ENCODE peak calls at places on chromosomes 4 and X, in five cellular contexts. One of them, this sample, is unnamed.

GRCh38 chr4:6560416-6561172 is 14.4 kb upstream of the MAN2B2 start:
- DNase-seq in NCI-H1105 treated with DMSO at 0.1 percent for 48 hours: no peak
- DNase-seq in astrocyte: peak
- DNase-seq in heart right ventricle: no peak
- DNase-seq in T-helper 22 cell: no peak
- DNase-seq in this sample: no peak

GRCh38 chr4:6071959-6072720 is 53.9 kb upstream of the C4orf50 start:
- DNase-seq in heart right ventricle: peak
- DNase-seq in astrocyte: no peak
- DNase-seq in T-helper 22 cell: no peak
- DNase-seq in NCI-H1105 treated with DMSO at 0.1 percent for 48 hours: peak
- DNase-seq in this sample: no peak

GRCh38 chr4:4990857-4991540 is 28.3 kb downstream of the CYTL1 start:
- DNase-seq in T-helper 22 cell: no peak
- DNase-seq in astrocyte: peak
- DNase-seq in heart right ventricle: peak
- DNase-seq in NCI-H1105 treated with DMSO at 0.1 percent for 48 hours: no peak
- DNase-seq in this sample: peak

GRCh38 chr4:147772056-147772455 is 40.2 kb downstream of the ARHGAP10 start:
- DNase-seq in NCI-H1105 treated with DMSO at 0.1 percent for 48 hours: no peak
- DNase-seq in T-helper 22 cell: no peak
- DNase-seq in astrocyte: no peak
- DNase-seq in heart right ventricle: no peak
- DNase-seq in this sample: no peak

GRCh38 chr4:69092190-69092589 is 4.1 kb upstream of the UGT2B7 start:
- DNase-seq in heart right ventricle: no peak
- DNase-seq in NCI-H1105 treated with DMSO at 0.1 percent for 48 hours: peak
- DNase-seq in T-helper 22 cell: no peak
- DNase-seq in astrocyte: peak
- DNase-seq in this sample: no peak

GRCh38 chr4:108417923-108418322 is 202.5 kb upstream of the RPL34 start:
- DNase-seq in NCI-H1105 treated with DMSO at 0.1 percent for 48 hours: no peak
- DNase-seq in astrocyte: peak
- DNase-seq in heart right ventricle: no peak
- DNase-seq in T-helper 22 cell: no peak
- DNase-seq in this sample: no peak

GRCh38 chr4:55611358-55612059 is 19.5 kb upstream of the PDCL2 start:
- DNase-seq in heart right ventricle: no peak
- DNase-seq in NCI-H1105 treated with DMSO at 0.1 percent for 48 hours: no peak
- DNase-seq in T-helper 22 cell: no peak
- DNase-seq in astrocyte: no peak
- DNase-seq in this sample: no peak

GRCh38 chr4:53476232-53477037 is 99.0 kb downstream of the FIP1L1 start:
- DNase-seq in NCI-H1105 treated with DMSO at 0.1 percent for 48 hours: no peak
- DNase-seq in astrocyte: peak
- DNase-seq in T-helper 22 cell: no peak
- DNase-seq in heart right ventricle: no peak
- DNase-seq in this sample: peak

GRCh38 chrX:117274943-117275342 is 812.2 kb upstream of the CT83 start:
- DNase-seq in heart right ventricle: no peak
- DNase-seq in T-helper 22 cell: no peak
- DNase-seq in astrocyte: no peak
- DNase-seq in NCI-H1105 treated with DMSO at 0.1 percent for 48 hours: peak
- DNase-seq in this sample: no peak

GRCh38 chrX:153966283-153966688 is 5.3 kb downstream of the HCFC1 start:
- DNase-seq in astrocyte: peak
- DNase-seq in NCI-H1105 treated with DMSO at 0.1 percent for 48 hours: no peak
- DNase-seq in heart right ventricle: no peak
- DNase-seq in T-helper 22 cell: no peak
- DNase-seq in this sample: no peak

This sample was measured in fibroblast of the conjunctiva.